ENCODE peak calls at places on chromosomes 7 and 10, in six cellular contexts. E is occipital lobe; K is stimulated activated CD8-positive, alpha-beta memory T cell treated with anti-CD3 and anti-CD28 coated beads, Interleukin-4, amount 100 ng/mL, for 24 hours; W is stomach; M is astrocyte of the cerebellum; A is stimulated activated naive B cell treated with anti-CD40 and anti-IgM and Interleukin-4, amounts not matched to agents 10 μg/mL and 1 μg/mL and 100 μg/mL, for 72 hours. O is an unnamed sample.

GRCh38 chr7:16918288-16918895 is 36.6 kb upstream of the AGR3 start:
- DNase-seq in E (no peak), K (no peak), W (peak), M (peak), A (no peak), O (peak)

GRCh38 chr10:113493195-113493594 is 59.7 kb upstream of the HABP2 start:
- DNase-seq in E (no peak), K (no peak), W (no peak), M (no peak), A (no peak), O (no peak)

GRCh38 chr7:44224951-44225565 is 24.3 kb downstream of the YKT6 start:
- DNase-seq in E (no peak), K (no peak), W (no peak), M (no peak), A (no peak), O (no peak)

GRCh38 chr10:43137701-43137970 is 609 bp upstream of the CSGALNACT2 start:
- DNase-seq in E (peak), K (no peak), W (no peak), M (no peak), A (no peak), O (no peak)

GRCh38 chr10:43868362-43868672 is 219.6 kb upstream of the ZNF32 start:
- DNase-seq in E (no peak), K (no peak), W (no peak), M (no peak), A (no peak), O (no peak)

GRCh38 chr7:142328006-142328405 is 70.1 kb upstream of the PRSS58 start:
- DNase-seq in E (no peak), K (no peak), W (no peak), M (no peak), A (no peak), O (no peak)

GRCh38 chr10:110860576-110861241 is 11.0 kb upstream of the PDCD4 start:
- DNase-seq in E (no peak), K (no peak), W (no peak), M (no peak), A (no peak), O (no peak)

GRCh38 chr7:157784114-157784835 is 447.5 kb downstream of the DNAJB6 start:
- DNase-seq in E (no peak), K (no peak), W (no peak), M (no peak), A (no peak), O (no peak)

GRCh38 chr10:92901819-92902234 is 53.5 kb downstream of the EXOC6 start:
- DNase-seq in E (no peak), K (no peak), W (no peak), M (no peak), A (no peak), O (no peak)

GRCh38 chr7:108442039-108442568 is 14.1 kb downstream of the NRCAM start:
- DNase-seq in E (no peak), K (no peak), W (no peak), M (no peak), A (peak), O (no peak)

GRCh38 chr7:27204851-27205322 is 5.0 kb upstream of the HOXA13 start:
- DNase-seq in E (no peak), K (no peak), W (no peak), M (no peak), A (no peak), O (peak)

GRCh38 chr7:129530881-129531391 is 28.6 kb downstream of the SMKR1 start:
- DNase-seq in E (no peak), K (peak), W (no peak), M (no peak), A (no peak), O (peak)

GRCh38 chr7:3042861-3043489 is 692 bp downstream of the CARD11 start:
- DNase-seq in E (no peak), K (peak), W (no peak), M (no peak), A (peak), O (no peak)

GRCh38 chr10:116910924-116911323 is 61.6 kb downstream of the ENO4 start:
- DNase-seq in E (no peak), K (no peak), W (no peak), M (no peak), A (no peak), O (no peak)

GRCh38 chr7:30770936-30771858 is at the start of gene MINDY4:
- DNase-seq in E (peak), K (peak), W (peak), M (peak), A (peak), O (peak)

GRCh38 chr7:5296627-5297226 is 14.0 kb downstream of the SLC29A4 start:
- DNase-seq in E (no peak), K (peak), W (no peak), M (no peak), A (peak), O (no peak)

GRCh38 chr10:78614267-78614666 is 454.5 kb upstream of the ZMIZ1 start:
- DNase-seq in E (no peak), K (no peak), W (no peak), M (no peak), A (no peak), O (no peak)